ENCODE peak calls at places on chromosomes 5 and 9, in nine cellular contexts. M, X, J, A, R, C, D, Z and T are unnamed samples.

GRCh38 chr5:113612060-113612496 is 98.6 kb downstream of the YTHDC2 start:
- DNase-seq in R (no peak), J (peak), C (peak), A (peak), M (peak), D (peak), X (no peak), Z (peak), T (peak)

GRCh38 chr5:168114444-168115017 is 176.9 kb upstream of the WWC1 start:
- DNase-seq in X (no peak), A (peak), R (no peak), J (peak), C (peak), Z (peak), D (peak), M (peak), T (peak)

GRCh38 chr5:136028782-136029742 is at the start of gene TGFBI:
- DNase-seq in A (no peak), X (no peak), J (peak), Z (peak), C (no peak), R (peak), D (peak), M (peak), T (no peak)

GRCh38 chr5:111232311-111233049 is 8.3 kb downstream of the CAMK4 start:
- DNase-seq in C (no peak), M (no peak), X (no peak), Z (no peak), R (no peak), A (no peak), J (no peak), D (no peak), T (no peak)

GRCh38 chr9:136902259-136902821 is 16.0 kb downstream of the TRAF2 start:
- DNase-seq in C (no peak), Z (peak), A (no peak), M (peak), X (no peak), J (peak), D (peak), R (peak), T (no peak)

GRCh38 chr9:131960311-131960710 is 119.4 kb downstream of the MED27 start:
- DNase-seq in J (no peak), R (no peak), M (peak), X (no peak), D (peak), C (no peak), A (peak), Z (no peak), T (no peak)

GRCh38 chr5:134526483-134527155 is 1.1 kb downstream of the JADE2 start:
- DNase-seq in C (peak), M (peak), A (no peak), R (peak), Z (peak), D (peak), J (peak), X (no peak), T (no peak)

GRCh38 chr9:91181541-91181940 is 180.2 kb downstream of the AUH start:
- DNase-seq in R (no peak), A (no peak), D (no peak), M (no peak), C (no peak), X (no peak), J (no peak), Z (no peak), T (no peak)

GRCh38 chr5:151770383-151771258 is 1.1 kb upstream of the G3BP1 start:
- DNase-seq in R (peak), X (no peak), D (peak), C (no peak), Z (peak), M (peak), A (peak), J (peak), T (peak)

GRCh38 chr5:6408627-6409446 is 30.5 kb upstream of the MED10 start:
- DNase-seq in A (no peak), C (no peak), J (no peak), Z (no peak), D (peak), R (no peak), X (no peak), M (no peak), T (no peak)

GRCh38 chr9:1050125-1050895 is at the start of gene DMRT2:
- DNase-seq in M (peak), X (peak), C (peak), Z (peak), D (peak), A (peak), R (peak), J (peak), T (peak)

GRCh38 chr9:133769511-133770075 is 31.4 kb upstream of the SARDH start:
- DNase-seq in Z (no peak), R (peak), J (no peak), C (no peak), M (no peak), D (no peak), A (no peak), X (no peak), T (no peak)

GRCh38 chr9:113012492-113012891 is 500 bp upstream of the ZNF883 start:
- DNase-seq in R (no peak), C (no peak), Z (no peak), A (no peak), D (no peak), J (peak), X (no peak), M (no peak), T (no peak)

GRCh38 chr9:86706391-86706790 is 240.9 kb downstream of the GAS1 start:
- DNase-seq in A (no peak), M (no peak), D (peak), X (no peak), R (no peak), Z (no peak), C (no peak), J (no peak), T (no peak)

GRCh38 chr5:172283020-172283861 is at the start of gene UBTD2:
- DNase-seq in J (peak), C (no peak), Z (peak), X (no peak), A (peak), D (peak), M (peak), R (peak), T (peak)

GRCh38 chr5:10563132-10563939 is 534 bp upstream of the ANKRD33B start:
- DNase-seq in A (no peak), X (no peak), D (no peak), J (no peak), C (no peak), R (peak), Z (peak), M (peak), T (no peak)

GRCh38 chr5:1144638-1145396 is 33.0 kb upstream of the SLC12A7 start:
- DNase-seq in J (no peak), M (no peak), C (no peak), X (no peak), D (no peak), A (no peak), R (no peak), Z (no peak), T (no peak)

GRCh38 chr5:68659876-68660275 is 433.9 kb upstream of the SLC30A5 start:
- DNase-seq in A (no peak), D (peak), M (no peak), X (peak), R (no peak), Z (no peak), J (no peak), C (no peak), T (no peak)

GRCh38 chr5:172870261-172870806 is 36.3 kb downstream of the ERGIC1 start:
- DNase-seq in D (peak), R (peak), A (peak), C (no peak), X (peak), J (no peak), M (peak), Z (no peak), T (no peak)

GRCh38 chr9:97528529-97529230 is 27.2 kb downstream of the TMOD1 start:
- DNase-seq in Z (no peak), C (no peak), J (no peak), X (no peak), A (no peak), M (no peak), D (no peak), R (no peak), T (no peak)

GRCh38 chr5:2378976-2379375 is 372.5 kb downstream of the IRX2 start:
- DNase-seq in C (no peak), Z (no peak), A (no peak), R (peak), D (no peak), M (no peak), J (no peak), X (no peak), T (no peak)

GRCh38 chr9:136191549-136192286 is 13.2 kb downstream of the LHX3 start:
- DNase-seq in D (no peak), A (no peak), C (no peak), R (no peak), Z (no peak), J (no peak), X (no peak), M (no peak), T (no peak)

GRCh38 chr9:113996531-113997001 is 81.5 kb downstream of the AMBP start:
- DNase-seq in M (no peak), R (peak), A (no peak), J (no peak), Z (no peak), C (no peak), D (no peak), X (no peak), T (no peak)

GRCh38 chr5:123719004-123719403 is 207.0 kb downstream of the CSNK1G3 start:
- DNase-seq in X (no peak), C (no peak), J (no peak), Z (no peak), R (no peak), M (no peak), A (no peak), D (peak), T (no peak)

GRCh38 chr5:145827275-145827674 is 7.9 kb downstream of the PRELID2 start:
- DNase-seq in J (no peak), C (no peak), R (no peak), Z (no peak), X (no peak), A (no peak), M (no peak), D (peak), T (no peak)

GRCh38 chr5:176676361-176676824 is 29.1 kb downstream of the TSPAN17 start:
- DNase-seq in R (no peak), J (no peak), M (no peak), A (no peak), C (peak), Z (peak), D (peak), X (peak), T (no peak)

GRCh38 chr5:128869970-128870747 is 95.1 kb upstream of the SLC27A6 start:
- DNase-seq in Z (no peak), X (no peak), C (no peak), D (no peak), J (no peak), R (no peak), M (no peak), A (no peak), T (no peak)

GRCh38 chr5:98341038-98341710 is 432.3 kb upstream of the RGMB start:
- DNase-seq in M (no peak), R (no peak), J (no peak), Z (no peak), X (peak), D (peak), C (no peak), A (no peak), T (no peak)

GRCh38 chr5:168273056-168273980 is 18.1 kb upstream of the WWC1 start:
- DNase-seq in M (no peak), Z (no peak), C (no peak), X (no peak), A (no peak), D (no peak), R (peak), J (peak), T (no peak)